ENCODE peak calls at places on chromosomes 3 and 15, in five cellular contexts. One of them, this sample, is unnamed.
A peak's percentile ranks its signal among the peaks of the same experiment; 100 is the strongest.

GRCh38 chr15:60017538-60018199 is 13.6 kb downstream of the FOXB1 start:
- DNase-seq in H9: no peak
- DNase-seq in H1: no peak
- DNase-seq in IMR-90: no peak
- DNase-seq in neuronal stem cell: no peak
- DNase-seq in this sample: peak; percentile 18

GRCh38 chr15:90489514-90489913 is 40.2 kb upstream of the CRTC3 start:
- DNase-seq in H9: no peak
- DNase-seq in H1: no peak
- DNase-seq in IMR-90: no peak
- DNase-seq in neuronal stem cell: no peak
- DNase-seq in this sample: no peak

GRCh38 chr15:52144656-52145055 is 32.1 kb upstream of the BCL2L10 start:
- DNase-seq in H9: no peak
- DNase-seq in H1: no peak
- DNase-seq in IMR-90: peak; percentile 55
- DNase-seq in neuronal stem cell: no peak
- DNase-seq in this sample: peak; percentile 30

GRCh38 chr15:91970142-91970541 is 116.6 kb downstream of the SLCO3A1 start:
- DNase-seq in H9: no peak
- DNase-seq in H1: no peak
- DNase-seq in IMR-90: peak; percentile 60
- DNase-seq in neuronal stem cell: no peak
- DNase-seq in this sample: no peak

GRCh38 chr15:78065284-78065872 is 12.1 kb downstream of the TBC1D2B start:
- DNase-seq in H9: no peak
- DNase-seq in H1: no peak
- DNase-seq in IMR-90: peak; percentile 99
- DNase-seq in neuronal stem cell: no peak
- DNase-seq in this sample: peak; percentile 96

GRCh38 chr3:177037241-177037640 is 160.0 kb downstream of the TBL1XR1 start:
- DNase-seq in H9: no peak
- DNase-seq in H1: no peak
- DNase-seq in IMR-90: peak; percentile 17
- DNase-seq in neuronal stem cell: no peak
- DNase-seq in this sample: no peak

GRCh38 chr3:50542177-50543034 is 25.1 kb downstream of the C3orf18 start:
- DNase-seq in H9: peak; percentile 78
- DNase-seq in H1: peak; percentile 94
- DNase-seq in IMR-90: peak; percentile 52
- DNase-seq in neuronal stem cell: peak; percentile 77
- DNase-seq in this sample: peak; percentile 59

GRCh38 chr3:44862221-44862637 is 517 bp downstream of the TMEM42 start:
- DNase-seq in H9: no peak
- DNase-seq in H1: no peak
- DNase-seq in IMR-90: peak; percentile 19
- DNase-seq in neuronal stem cell: peak; percentile 8
- DNase-seq in this sample: no peak

GRCh38 chr3:195030791-195031321 is 240.1 kb downstream of the XXYLT1 start:
- DNase-seq in H9: no peak
- DNase-seq in H1: no peak
- DNase-seq in IMR-90: peak; percentile 28
- DNase-seq in neuronal stem cell: no peak
- DNase-seq in this sample: peak; percentile 94

GRCh38 chr3:43995078-43995928 is 246.4 kb upstream of the TOPAZ1 start:
- DNase-seq in H9: peak; percentile 61
- DNase-seq in H1: peak; percentile 78
- DNase-seq in IMR-90: no peak
- DNase-seq in neuronal stem cell: peak; percentile 37
- DNase-seq in this sample: no peak

GRCh38 chr3:136547293-136547692 is 204.9 kb downstream of the STAG1 start:
- DNase-seq in H9: no peak
- DNase-seq in H1: no peak
- DNase-seq in IMR-90: peak; percentile 55
- DNase-seq in neuronal stem cell: no peak
- DNase-seq in this sample: no peak

DNA sequence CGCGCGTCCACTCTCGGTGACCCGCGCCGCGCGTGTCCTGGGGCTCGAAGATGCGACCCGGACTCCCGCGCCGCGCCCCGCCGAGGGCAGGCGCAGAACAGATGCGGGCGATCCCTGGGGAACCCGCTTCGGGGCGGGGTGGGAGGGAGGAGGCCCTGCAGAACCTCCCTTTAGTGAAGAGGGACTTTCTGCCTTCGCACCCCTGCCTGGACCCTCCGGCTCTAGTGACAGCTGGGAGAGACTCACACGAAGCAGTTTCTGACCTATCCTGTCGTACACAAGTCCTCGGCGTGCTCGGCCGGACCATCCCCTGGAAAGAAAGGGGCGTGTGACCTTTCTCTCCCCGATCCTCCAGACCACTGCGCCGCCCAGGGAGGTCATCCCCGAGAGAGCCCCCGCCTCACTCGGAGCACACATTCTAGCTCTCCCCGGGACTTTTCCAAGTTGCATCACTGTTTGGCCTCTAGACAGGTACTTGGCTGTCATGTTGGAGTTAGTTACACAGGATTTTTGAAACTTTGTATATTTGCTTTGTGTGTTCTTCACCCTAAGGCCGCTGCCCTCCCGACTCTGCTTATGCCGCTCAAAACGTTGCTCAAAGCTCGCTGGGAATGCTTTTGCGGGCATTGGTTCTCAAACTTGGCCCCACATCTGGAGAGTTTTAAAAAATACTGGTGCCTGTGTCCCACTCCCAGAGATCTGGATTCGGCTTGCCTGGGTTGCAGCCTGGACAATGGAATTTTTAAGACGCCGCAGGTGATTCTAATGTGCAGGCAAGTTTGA is 581 bp downstream of the CGNL1 start:
- DNase-seq in H9: peak; percentile 62
- DNase-seq in H1: no peak
- DNase-seq in IMR-90: peak; percentile 4
- DNase-seq in neuronal stem cell: peak; percentile 31
- DNase-seq in this sample: peak; percentile 57
- H3K23ac ChIP-seq in H9: no peak overlapping the region
- H3K23ac ChIP-seq in H1: no peak overlapping the region
- H3K23ac ChIP-seq in IMR-90: peak overlapping the region; percentile 38
- H3K23ac ChIP-seq in neuronal stem cell: no peak overlapping the region
- H3K23ac ChIP-seq in this sample: no peak overlapping the region

GRCh38 chr15:67120839-67121540 is 55.6 kb downstream of the SMAD3 start:
- DNase-seq in H9: no peak
- DNase-seq in H1: no peak
- DNase-seq in IMR-90: peak; percentile 97
- DNase-seq in neuronal stem cell: no peak
- DNase-seq in this sample: peak; percentile 79
- H2AFZ ChIP-seq in H9: no peak overlapping the region
- H2AFZ ChIP-seq in H1: no peak overlapping the region
- H2AFZ ChIP-seq in IMR-90: peak overlapping the region; percentile 75
- H2AFZ ChIP-seq in neuronal stem cell: no peak overlapping the region
- H2AFZ ChIP-seq in this sample: no peak overlapping the region

GRCh38 chr15:38868326-38869114 is 303.9 kb upstream of the RASGRP1 start:
- DNase-seq in H9: no peak
- DNase-seq in H1: no peak
- DNase-seq in IMR-90: peak; percentile 94
- DNase-seq in neuronal stem cell: no peak
- DNase-seq in this sample: peak; percentile 76

GRCh38 chr15:38871638-38872037 is 307.0 kb upstream of the RASGRP1 start:
- DNase-seq in H9: no peak
- DNase-seq in H1: no peak
- DNase-seq in IMR-90: no peak
- DNase-seq in neuronal stem cell: no peak
- DNase-seq in this sample: no peak

GRCh38 chr15:38864122-38864521 is 299.5 kb upstream of the RASGRP1 start:
- DNase-seq in H9: no peak
- DNase-seq in H1: no peak
- DNase-seq in IMR-90: no peak
- DNase-seq in neuronal stem cell: no peak
- DNase-seq in this sample: no peak

GRCh38 chr15:38864827-38865604 is 300.4 kb upstream of the RASGRP1 start:
- DNase-seq in H9: no peak
- DNase-seq in H1: no peak
- DNase-seq in IMR-90: peak; percentile 83
- DNase-seq in neuronal stem cell: no peak
- DNase-seq in this sample: no peak

DNA sequence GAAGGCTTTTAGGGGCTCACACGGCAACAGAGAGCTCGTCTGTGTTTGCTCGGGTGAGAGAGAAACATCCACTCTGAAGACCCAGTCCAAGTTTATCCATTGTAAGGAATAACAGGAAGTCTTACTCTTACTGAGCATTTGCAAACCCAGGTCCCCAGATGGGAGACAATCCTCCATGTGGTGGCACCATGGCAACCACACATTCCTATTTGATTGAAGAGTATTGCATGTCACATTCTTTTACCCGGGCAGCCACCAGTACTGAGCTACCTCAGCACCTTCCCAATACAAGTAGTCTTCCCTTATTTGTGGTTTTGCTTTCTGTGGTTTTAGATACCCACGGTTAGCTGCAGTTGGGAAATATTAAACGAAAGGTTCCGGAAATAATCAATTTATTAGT is 302.9 kb upstream of the RASGRP1 start:
- DNase-seq in H9: no peak
- DNase-seq in H1: no peak
- DNase-seq in IMR-90: no peak
- DNase-seq in neuronal stem cell: no peak
- DNase-seq in this sample: no peak
- H2BK120ac ChIP-seq in H9: no peak overlapping the region
- H2BK120ac ChIP-seq in H1: no peak overlapping the region
- H2BK120ac ChIP-seq in IMR-90: peak overlapping the region; percentile 95
- H2BK120ac ChIP-seq in neuronal stem cell: no peak overlapping the region
- H2BK120ac ChIP-seq in this sample: no peak overlapping the region

GRCh38 chr3:122923611-122924010 is 104.0 kb downstream of the SEMA5B start:
- DNase-seq in H9: no peak
- DNase-seq in H1: no peak
- DNase-seq in IMR-90: no peak
- DNase-seq in neuronal stem cell: no peak
- DNase-seq in this sample: no peak
- H3K23ac ChIP-seq in H9: no peak overlapping the region
- H3K23ac ChIP-seq in H1: no peak overlapping the region
- H3K23ac ChIP-seq in IMR-90: no peak overlapping the region
- H3K23ac ChIP-seq in neuronal stem cell: no peak overlapping the region
- H3K23ac ChIP-seq in this sample: no peak overlapping the region

This sample was measured in trophoblast cell.